ENCODE peak calls at places on chromosomes 5 and 9, in five cellular contexts. One of them, this sample, is unnamed.

GRCh38 chr9:89116064-89116817 is 62.4 kb downstream of the SHC3 start:
- DNase-seq in substantia nigra: no peak
- DNase-seq in uterus: no peak
- DNase-seq in GM12891: no peak
- DNase-seq in H54: no peak
- DNase-seq in this sample: no peak

GRCh38 chr5:127909078-127909477 is 174.5 kb upstream of the SLC12A2 start:
- DNase-seq in substantia nigra: no peak
- DNase-seq in uterus: no peak
- DNase-seq in GM12891: no peak
- DNase-seq in H54: peak
- DNase-seq in this sample: peak

GRCh38 chr9:112112519-112112918 is 62.6 kb downstream of the SUSD1 start:
- DNase-seq in substantia nigra: no peak
- DNase-seq in uterus: no peak
- DNase-seq in GM12891: no peak
- DNase-seq in H54: peak
- DNase-seq in this sample: no peak

GRCh38 chr5:2371419-2371710 is 380.1 kb downstream of the IRX2 start:
- DNase-seq in substantia nigra: no peak
- DNase-seq in uterus: no peak
- DNase-seq in GM12891: no peak
- DNase-seq in H54: no peak
- DNase-seq in this sample: no peak

GRCh38 chr5:127660048-127660733 is 11.3 kb downstream of the CTXN3 start:
- DNase-seq in substantia nigra: no peak
- DNase-seq in uterus: no peak
- DNase-seq in GM12891: no peak
- DNase-seq in H54: no peak
- DNase-seq in this sample: no peak

GRCh38 chr9:128863647-128864046 is 18.1 kb downstream of the KYAT1 start:
- DNase-seq in substantia nigra: no peak
- DNase-seq in uterus: peak
- DNase-seq in GM12891: peak
- DNase-seq in H54: peak
- DNase-seq in this sample: peak

GRCh38 chr5:169265888-169266287 is 35.1 kb downstream of the SLIT3 start:
- DNase-seq in substantia nigra: no peak
- DNase-seq in uterus: no peak
- DNase-seq in GM12891: no peak
- DNase-seq in H54: peak
- DNase-seq in this sample: no peak

GRCh38 chr5:178525906-178526732 is 64.1 kb downstream of the COL23A1 start:
- DNase-seq in substantia nigra: no peak
- DNase-seq in uterus: no peak
- DNase-seq in GM12891: no peak
- DNase-seq in H54: peak
- DNase-seq in this sample: peak

GRCh38 chr9:35904966-35905781 is 828 bp upstream of the HRCT1 start:
- DNase-seq in substantia nigra: no peak
- DNase-seq in uterus: no peak
- DNase-seq in GM12891: no peak
- DNase-seq in H54: no peak
- DNase-seq in this sample: no peak

GRCh38 chr9:68933434-68934318 is 80.2 kb downstream of the PRKACG start:
- DNase-seq in substantia nigra: no peak
- DNase-seq in uterus: no peak
- DNase-seq in GM12891: no peak
- DNase-seq in H54: no peak
- DNase-seq in this sample: no peak

GRCh38 chr9:98227883-98228282 is 27.6 kb downstream of the TBC1D2 start:
- DNase-seq in substantia nigra: no peak
- DNase-seq in uterus: no peak
- DNase-seq in GM12891: no peak
- DNase-seq in H54: no peak
- DNase-seq in this sample: no peak

GRCh38 chr5:10652151-10652550 is 88.3 kb downstream of the ANKRD33B start:
- DNase-seq in substantia nigra: no peak
- DNase-seq in uterus: no peak
- DNase-seq in GM12891: no peak
- DNase-seq in H54: no peak
- DNase-seq in this sample: no peak

This sample was measured in D341Med.